ENCODE peak calls at places on chromosomes 6 and 20, in six cellular contexts. C is NCI-H345; N is cardiac muscle cell; Q is activated CD4-positive, CD25-positive, alpha-beta regulatory T cell; Y is BJ; T is fibroblast of mammary gland. G is an unnamed sample.

GRCh38 chr6:105608711-105609374 is 206.0 kb upstream of the PREP start:
- DNase-seq in C (no peak), N (no peak), Q (no peak), Y (peak), T (peak), G (no peak)

GRCh38 chr6:110635096-110635495 is 158.7 kb upstream of the SLC22A16 start:
- DNase-seq in C (no peak), N (no peak), Q (no peak), Y (no peak), T (no peak), G (no peak)

GRCh38 chr6:164336455-164336854 is 921.9 kb downstream of the QKI start:
- DNase-seq in C (no peak), N (no peak), Q (no peak), Y (no peak), T (peak), G (no peak)

GRCh38 chr6:38166411-38167240 is 347.1 kb downstream of the ZFAND3 start:
- DNase-seq in C (no peak), N (no peak), Q (no peak), Y (no peak), T (no peak), G (no peak)

GRCh38 chr20:18754030-18754659 is 59.4 kb upstream of the SCP2D1 start:
- DNase-seq in C (no peak), N (no peak), Q (no peak), Y (no peak), T (no peak), G (no peak)

GRCh38 chr20:19783966-19784401 is 25.9 kb downstream of the RIN2 start:
- DNase-seq in C (peak), N (no peak), Q (no peak), Y (no peak), T (no peak), G (no peak)

GRCh38 chr20:41150664-41151063 is 13.3 kb downstream of the PLCG1 start:
- DNase-seq in C (no peak), N (no peak), Q (no peak), Y (no peak), T (peak), G (peak)

GRCh38 chr6:36820700-36821580 is 18.3 kb downstream of the CPNE5 start:
- DNase-seq in C (no peak), N (no peak), Q (no peak), Y (peak), T (peak), G (no peak)

GRCh38 chr20:16580127-16580526 is 6.9 kb upstream of the KIF16B start:
- DNase-seq in C (no peak), N (no peak), Q (no peak), Y (peak), T (peak), G (no peak)

GRCh38 chr6:40000964-40001515 is 66.8 kb upstream of the MOCS1 start:
- DNase-seq in C (no peak), N (no peak), Q (no peak), Y (no peak), T (no peak), G (no peak)

GRCh38 chr6:22888147-22888831 is 318.9 kb downstream of the HDGFL1 start:
- DNase-seq in C (peak), N (no peak), Q (no peak), Y (no peak), T (no peak), G (no peak)

GRCh38 chr6:53822355-53823115 is 27.7 kb downstream of the LRRC1 start:
- DNase-seq in C (no peak), N (no peak), Q (no peak), Y (no peak), T (no peak), G (no peak)

GRCh38 chr6:27605401-27606342 is 132.8 kb upstream of the ZNF184 start:
- DNase-seq in C (no peak), N (peak), Q (no peak), Y (no peak), T (peak), G (peak)

GRCh38 chr6:160431231-160431630 is 83.1 kb downstream of the SLC22A3 start:
- DNase-seq in C (no peak), N (no peak), Q (no peak), Y (peak), T (peak), G (no peak)

GRCh38 chr20:4691753-4692152 is 30.0 kb upstream of the PRND start:
- DNase-seq in C (no peak), N (no peak), Q (no peak), Y (no peak), T (no peak), G (no peak)

GRCh38 chr6:40755046-40755681 is 168.0 kb upstream of the LRFN2 start:
- DNase-seq in C (no peak), N (peak), Q (no peak), Y (no peak), T (peak), G (no peak)

GRCh38 chr6:142857609-142858195 is 87.3 kb downstream of the HIVEP2 start:
- DNase-seq in C (no peak), N (no peak), Q (no peak), Y (no peak), T (no peak), G (no peak)

GRCh38 chr20:22684763-22685443 is 100.5 kb upstream of the FOXA2 start:
- DNase-seq in C (peak), N (no peak), Q (no peak), Y (no peak), T (peak), G (peak)

GRCh38 chr6:16149305-16149704 is 20.4 kb downstream of the MYLIP start:
- DNase-seq in C (no peak), N (no peak), Q (no peak), Y (no peak), T (no peak), G (no peak)

GRCh38 chr20:63253438-63254236 is 626 bp downstream of the NKAIN4 start:
- DNase-seq in C (no peak), N (peak), Q (no peak), Y (no peak), T (no peak), G (peak)

GRCh38 chr20:57189713-57190112 is 76.7 kb downstream of the BMP7 start:
- DNase-seq in C (no peak), N (no peak), Q (no peak), Y (no peak), T (no peak), G (no peak)

GRCh38 chr20:4585104-4585753 is 136.5 kb upstream of the PRND start:
- DNase-seq in C (no peak), N (no peak), Q (no peak), Y (no peak), T (peak), G (no peak)

GRCh38 chr20:63664861-63665594 is 6.9 kb downstream of the RTEL1 start:
- DNase-seq in C (no peak), N (peak), Q (no peak), Y (no peak), T (no peak), G (no peak)

GRCh38 chr6:41939848-41940758 is 1.5 kb downstream of the CCND3 start:
- DNase-seq in C (no peak), N (no peak), Q (peak), Y (no peak), T (peak), G (no peak)

GRCh38 chr6:16572317-16572716 is 188.9 kb downstream of the ATXN1 start:
- DNase-seq in C (no peak), N (no peak), Q (no peak), Y (no peak), T (no peak), G (no peak)